ENCODE peak calls at places on chromosomes 2 and 18, in four cellular contexts. K, P, I and F are unnamed samples.

GRCh38 chr18:58954986-58955385 is 90.3 kb downstream of the ZNF532 start:
- DNase-seq in K (no peak), P (no peak), I (no peak), F (no peak)

GRCh38 chr2:131402320-131403049 is 38.5 kb upstream of the RAB6D start:
- DNase-seq in K (no peak), P (no peak), I (no peak), F (no peak)

GRCh38 chr2:219578811-219579210 is 6.7 kb downstream of the INHA start:
- DNase-seq in K (no peak), P (no peak), I (no peak), F (no peak)

GRCh38 chr2:194319222-194319992 is 1337.6 kb upstream of the SLC39A10 start:
- DNase-seq in K (no peak), P (no peak), I (peak), F (no peak)

GRCh38 chr2:9158786-9159779 is 47.5 kb upstream of the ASAP2 start:
- DNase-seq in K (no peak), P (no peak), I (no peak), F (peak)

GRCh38 chr2:118431586-118431985 is 343.3 kb downstream of the INSIG2 start:
- DNase-seq in K (no peak), P (no peak), I (no peak), F (no peak)

GRCh38 chr2:127100261-127101047 is 6.5 kb downstream of the BIN1 start:
- DNase-seq in K (no peak), P (no peak), I (no peak), F (peak)

GRCh38 chr2:159071190-159071915 is 102.9 kb downstream of the TANC1 start:
- DNase-seq in K (no peak), P (no peak), I (no peak), F (no peak)

GRCh38 chr2:234674781-234675201 is 177.9 kb upstream of the ARL4C start:
- DNase-seq in K (no peak), P (no peak), I (no peak), F (no peak)

GRCh38 chr2:37453024-37453423 is 108.6 kb downstream of the QPCT start:
- DNase-seq in K (no peak), P (no peak), I (no peak), F (no peak)

GRCh38 chr2:37456479-37456878 is 112.0 kb downstream of the QPCT start:
- DNase-seq in K (no peak), P (no peak), I (no peak), F (no peak)

GRCh38 chr2:37457401-37457901 is 113.0 kb downstream of the QPCT start:
- DNase-seq in K (no peak), P (no peak), I (no peak), F (no peak)

GRCh38 chr2:37458133-37458532 is 113.7 kb downstream of the QPCT start:
- DNase-seq in K (no peak), P (no peak), I (no peak), F (no peak)

DNA sequence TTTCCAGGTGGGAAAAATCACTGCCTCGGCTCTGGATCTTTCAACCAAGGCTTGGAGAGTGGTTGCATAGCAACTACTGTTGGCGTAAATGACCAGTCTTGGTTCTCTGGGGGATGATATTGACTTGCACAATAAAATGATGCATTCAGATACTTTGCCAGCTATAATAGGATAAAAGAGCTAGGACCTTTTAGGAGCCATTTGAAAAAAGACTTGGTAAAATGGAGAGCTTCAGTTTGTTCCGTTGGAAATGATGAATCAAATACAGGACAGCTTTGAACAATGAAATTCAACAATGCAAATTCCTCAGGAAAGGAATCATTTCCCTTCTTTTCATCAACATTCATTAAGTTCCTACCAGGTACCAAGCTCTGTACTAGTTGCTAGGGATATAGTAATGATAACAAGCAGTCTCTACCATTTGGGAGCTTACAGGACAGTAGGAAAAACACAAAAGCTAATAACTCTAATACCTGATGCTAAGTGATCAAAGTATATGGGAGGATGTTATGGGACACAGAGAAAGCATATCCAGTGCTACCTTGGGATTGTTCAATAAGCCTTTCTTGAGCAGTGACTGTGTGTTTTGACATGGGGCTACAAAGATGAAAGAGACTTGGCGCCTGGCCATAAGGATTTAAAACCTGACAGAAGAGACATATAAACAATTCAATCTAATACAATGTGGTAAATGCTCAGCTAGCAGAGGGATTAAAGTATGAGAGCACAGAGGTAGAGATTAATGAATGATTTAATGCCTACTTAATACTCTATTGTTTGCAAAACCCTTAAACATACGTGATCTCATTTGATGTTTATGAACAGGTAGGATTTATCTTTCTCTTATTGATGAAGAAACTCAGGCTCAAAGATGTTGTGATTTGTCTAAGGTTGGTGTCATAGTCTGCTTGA is 110.7 kb downstream of the QPCT start:
- DNase-seq in K (no peak), P (no peak), I (no peak), F (no peak)
- H3K27ac ChIP-seq in K (no peak), P (no peak), I (no peak), F (no peak)

DNA sequence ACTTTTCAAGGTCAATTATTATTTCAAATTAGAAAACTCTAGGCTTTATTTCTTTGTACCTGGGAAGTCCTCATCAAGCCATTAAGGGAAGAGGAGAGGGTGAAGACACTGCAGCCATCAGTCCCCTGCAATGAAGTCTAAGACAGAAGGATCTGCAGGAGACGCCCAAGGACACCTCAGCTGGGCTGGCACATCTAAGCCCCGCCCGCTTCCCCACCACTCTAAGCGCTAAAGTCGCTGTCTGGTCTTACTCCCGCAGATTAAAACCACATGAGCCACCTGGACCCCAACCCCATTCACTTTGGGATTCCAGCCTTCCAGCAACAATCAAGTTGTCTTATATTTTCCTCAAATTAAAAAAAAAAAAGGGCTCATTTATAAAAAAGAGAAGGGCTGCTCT is 104.4 kb downstream of the AFF3 start:
- DNase-seq in K (no peak), P (no peak), I (peak), F (no peak)
- H3K27ac ChIP-seq in K (no peak), P (no peak), I (no peak), F (no peak)

GRCh38 chr2:239230318-239231052 is 170.3 kb downstream of the HDAC4 start:
- DNase-seq in K (no peak), P (no peak), I (no peak), F (no peak)
- H3K27ac ChIP-seq in K (no peak), P (no peak), I (no peak), F (no peak)

GRCh38 chr2:203772766-203773165 is 66.3 kb downstream of the CD28 start:
- DNase-seq in K (no peak), P (no peak), I (no peak), F (no peak)
- H3K27ac ChIP-seq in K (no peak), P (no peak), I (no peak), F (no peak)

GRCh38 chr2:20615466-20616241 is 35.2 kb downstream of the HS1BP3 start:
- DNase-seq in K (no peak), P (no peak), I (no peak), F (no peak)

GRCh38 chr2:20616341-20616871 is 34.5 kb downstream of the HS1BP3 start:
- DNase-seq in K (no peak), P (no peak), I (no peak), F (no peak)

GRCh38 chr2:20617892-20618467 is 32.9 kb downstream of the HS1BP3 start:
- DNase-seq in K (peak), P (peak), I (no peak), F (peak)

GRCh38 chr2:20618468-20618885 is 32.4 kb downstream of the HS1BP3 start:
- DNase-seq in K (no peak), P (no peak), I (no peak), F (no peak)

GRCh38 chr2:20617081-20617575 is 33.8 kb downstream of the HS1BP3 start:
- DNase-seq in K (no peak), P (no peak), I (peak), F (no peak)
- H3K27ac ChIP-seq in K (peak), P (no peak), I (no peak), F (peak)

GRCh38 chr2:172088245-172089004 is 3.1 kb downstream of the DLX1 start:
- DNase-seq in K (no peak), P (no peak), I (peak), F (no peak)
- H3K27ac ChIP-seq in K (no peak), P (no peak), I (no peak), F (peak)

DNA sequence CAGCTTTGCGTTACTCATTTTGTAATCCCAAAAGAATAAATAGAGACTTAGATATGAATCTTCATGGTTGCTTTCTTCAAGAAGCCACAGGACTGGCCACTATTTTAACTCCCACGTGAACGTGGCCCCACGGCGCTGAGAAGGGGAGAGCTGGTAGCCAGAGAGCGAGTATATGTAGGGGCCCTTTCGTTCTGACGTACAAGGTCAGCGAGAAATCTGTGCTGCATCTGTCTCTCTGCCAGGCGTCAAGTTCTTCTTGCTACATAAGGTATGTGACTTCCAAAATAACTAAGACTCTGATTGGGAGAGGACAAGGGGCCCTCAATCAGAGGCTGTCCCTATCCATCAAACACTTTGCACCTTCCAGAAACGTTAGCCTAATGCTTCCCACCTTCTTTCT is 149.2 kb downstream of the PLEKHA3 start:
- DNase-seq in K (no peak), P (no peak), I (no peak), F (no peak)
- H3K27ac ChIP-seq in K (no peak), P (no peak), I (no peak), F (no peak)